ENCODE peak calls at places on chromosome 5, in seven cellular contexts. L is K562, B is pancreas, X is left ventricle myocardium inferior, E is transverse colon, V is AG04450, I is tibial artery. Y is an unnamed sample.

GRCh38 chr5:77774981-77775772 is 962 bp downstream of the TBCA start:
- DNase-seq in I (no peak), E (no peak), X (no peak), B (no peak), L (no peak), V (peak), Y (no peak)

GRCh38 chr5:82349651-82350050 is 71.5 kb upstream of the RPS23 start:
- DNase-seq in V (no peak), E (peak), L (peak), X (no peak), I (no peak), B (no peak), Y (no peak)

GRCh38 chr5:136047858-136048257 is 19.1 kb downstream of the TGFBI start:
- DNase-seq in B (no peak), E (peak), I (peak), V (no peak), X (no peak), L (no peak), Y (no peak)

GRCh38 chr5:76473676-76474075 is 70.6 kb downstream of the IQGAP2 start:
- DNase-seq in X (no peak), L (no peak), B (no peak), V (no peak), E (no peak), I (no peak), Y (no peak)

GRCh38 chr5:124310453-124310852 is 436.0 kb downstream of the ZNF608 start:
- DNase-seq in X (no peak), L (no peak), I (no peak), B (no peak), E (no peak), V (no peak), Y (no peak)

GRCh38 chr5:72499730-72500129 is 7.5 kb downstream of the ZNF366 start:
- DNase-seq in X (peak), I (no peak), E (no peak), L (no peak), B (no peak), V (no peak), Y (no peak)

GRCh38 chr5:176501333-176501732 is 35.9 kb downstream of the RNF44 start:
- DNase-seq in E (no peak), B (no peak), V (peak), X (no peak), L (no peak), I (no peak), Y (no peak)

GRCh38 chr5:1240496-1241260 is 15.5 kb downstream of the SLC6A18 start:
- DNase-seq in I (no peak), L (no peak), X (no peak), B (no peak), V (no peak), E (no peak), Y (no peak)

GRCh38 chr5:139971202-139971725 is 71.8 kb downstream of the NRG2 start:
- DNase-seq in B (no peak), E (no peak), I (no peak), L (no peak), X (no peak), V (no peak), Y (no peak)

GRCh38 chr5:41270423-41271251 is 57.3 kb upstream of the C6 start:
- DNase-seq in E (peak), L (no peak), I (no peak), B (no peak), X (peak), V (peak), Y (peak)

GRCh38 chr5:75368391-75368790 is 31.4 kb downstream of the HMGCR start:
- DNase-seq in X (no peak), L (no peak), B (no peak), E (no peak), V (peak), I (no peak), Y (no peak)

GRCh38 chr5:98982880-98983279 is 54.1 kb upstream of the CHD1 start:
- DNase-seq in I (no peak), E (no peak), V (no peak), B (no peak), X (no peak), L (no peak), Y (no peak)

GRCh38 chr5:67095346-67095871 is 101.2 kb downstream of the CD180 start:
- DNase-seq in E (peak), X (peak), I (peak), B (no peak), V (no peak), L (no peak), Y (peak)

GRCh38 chr5:170154297-170154696 is 48.6 kb downstream of the FOXI1 start:
- DNase-seq in E (no peak), V (no peak), I (no peak), X (no peak), L (no peak), B (no peak), Y (no peak)

GRCh38 chr5:153360860-153361259 is 129.6 kb upstream of the GRIA1 start:
- DNase-seq in I (no peak), V (no peak), B (no peak), E (no peak), X (no peak), L (no peak), Y (no peak)

GRCh38 chr5:155628346-155628745 is 614.8 kb downstream of the KIF4B start:
- DNase-seq in B (no peak), E (peak), V (no peak), L (no peak), I (no peak), X (no peak), Y (no peak)

GRCh38 chr5:121572061-121572460 is 279.6 kb upstream of the FTMT start:
- DNase-seq in X (no peak), V (no peak), L (no peak), I (no peak), B (no peak), E (no peak), Y (no peak)

GRCh38 chr5:139037732-139038131 is 160.4 kb downstream of the SIL1 start:
- DNase-seq in B (no peak), I (no peak), E (no peak), V (no peak), L (no peak), X (no peak), Y (no peak)

GRCh38 chr5:111782171-111782570 is 25.2 kb upstream of the NREP start:
- DNase-seq in V (no peak), B (no peak), X (no peak), L (no peak), E (no peak), I (no peak), Y (no peak)

GRCh38 chr5:26625099-26625498 is 413.3 kb downstream of the CDH9 start:
- DNase-seq in E (no peak), L (no peak), X (no peak), B (no peak), I (no peak), V (no peak), Y (no peak)

GRCh38 chr5:16406630-16407029 is 59.0 kb downstream of the ZNF622 start:
- DNase-seq in L (no peak), V (no peak), B (no peak), E (no peak), I (no peak), X (no peak), Y (no peak)

GRCh38 chr5:53479656-53480473 is 564 bp upstream of the FST start:
- DNase-seq in I (peak), V (no peak), B (peak), E (peak), L (peak), X (peak), Y (peak)

GRCh38 chr5:160327829-160328228 is 15.5 kb upstream of the CCNJL start:
- DNase-seq in I (no peak), L (no peak), E (no peak), V (no peak), B (no peak), X (no peak), Y (no peak)

GRCh38 chr5:139854029-139854605 is 58.5 kb downstream of the PSD2 start:
- DNase-seq in V (no peak), B (peak), X (no peak), E (no peak), L (no peak), I (peak), Y (no peak)

GRCh38 chr5:122077451-122078115 is 476 bp downstream of the LOX start:
- DNase-seq in X (no peak), B (peak), I (peak), L (no peak), E (peak), V (no peak), Y (peak)

GRCh38 chr5:90563161-90563560 is 4.6 kb downstream of the ADGRV1 start:
- DNase-seq in B (no peak), V (no peak), E (no peak), X (no peak), I (no peak), L (no peak), Y (no peak)

GRCh38 chr5:31993182-31993961 is 180.7 kb downstream of the GOLPH3 start:
- DNase-seq in B (no peak), E (no peak), X (no peak), L (no peak), V (no peak), I (no peak), Y (no peak)

GRCh38 chr5:129018836-129019235 is 53.5 kb downstream of the SLC27A6 start:
- DNase-seq in I (no peak), B (no peak), V (no peak), X (no peak), E (no peak), L (no peak), Y (no peak)

GRCh38 chr5:154567155-154567554 is 89.1 kb upstream of the HAND1 start:
- DNase-seq in I (no peak), X (no peak), V (no peak), E (no peak), L (no peak), B (no peak), Y (no peak)

GRCh38 chr5:179314606-179315355 is 30.5 kb downstream of the ADAMTS2 start:
- DNase-seq in B (peak), E (no peak), X (peak), I (peak), V (no peak), L (no peak), Y (peak)

GRCh38 chr5:43422143-43422542 is 10.0 kb upstream of the CCL28 start:
- DNase-seq in L (no peak), X (no peak), I (no peak), E (peak), V (no peak), B (no peak), Y (no peak)
- H3K27ac ChIP-seq in L (no peak), X (no peak), I (no peak), E (peak), V (no peak), B (peak), Y (no peak)

DNA sequence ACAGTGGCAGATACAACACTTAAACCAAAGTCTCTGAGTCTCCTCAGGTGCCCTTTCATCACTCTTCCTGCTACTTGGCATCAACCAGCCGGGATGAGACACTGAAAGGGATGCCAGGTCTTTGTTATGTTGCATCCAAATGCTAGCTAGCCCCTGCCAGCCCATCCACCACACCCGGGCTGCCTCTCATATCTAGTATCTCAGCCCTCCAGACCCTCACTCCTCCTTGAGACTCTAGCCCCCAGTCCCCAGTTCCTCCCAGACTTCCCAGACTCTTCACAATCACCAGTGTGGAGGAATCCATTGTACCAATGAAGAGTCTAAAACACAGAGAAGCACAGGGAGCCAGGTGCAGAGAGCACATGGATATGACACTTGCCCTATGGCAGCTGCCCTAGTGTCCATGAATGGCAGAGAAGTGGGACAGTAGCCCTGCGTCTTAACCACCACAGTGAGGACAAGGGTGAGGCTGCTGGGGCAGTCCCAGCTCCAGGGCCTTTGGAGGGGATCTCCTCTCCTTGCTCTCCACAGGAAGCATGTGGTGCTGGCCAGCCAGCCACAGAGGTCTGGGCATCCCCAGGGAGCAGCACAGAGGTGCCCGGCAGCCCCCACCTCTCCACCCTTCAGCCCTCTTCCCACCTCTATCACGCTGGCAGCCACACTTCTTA is 21.6 kb downstream of the CSF2 start:
- DNase-seq in L (no peak), V (no peak), X (no peak), B (no peak), I (peak), E (no peak), Y (no peak)
- H3K27ac ChIP-seq in L (no peak), V (peak), X (no peak), B (no peak), I (no peak), E (no peak), Y (no peak)

DNA sequence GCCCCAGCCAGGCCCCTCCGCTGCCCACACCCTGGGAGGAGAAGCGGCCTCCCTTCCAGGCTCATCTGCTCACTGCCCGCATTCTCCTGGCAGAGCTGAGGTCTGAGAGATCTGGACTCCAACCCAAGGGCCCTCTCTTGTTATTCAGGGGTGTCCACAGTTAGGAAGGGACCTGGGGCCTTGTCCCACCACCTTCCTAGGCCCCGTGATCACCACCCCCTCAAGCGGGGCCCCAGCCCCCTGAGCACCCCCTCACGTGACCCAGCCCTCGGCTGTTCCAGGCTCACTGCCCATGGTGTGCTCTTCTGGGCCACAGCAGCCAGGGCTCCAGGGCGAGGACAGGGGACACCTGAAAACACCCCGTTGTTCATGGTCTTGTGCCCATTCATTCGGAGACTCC is 48.7 kb downstream of the NEURL1B start:
- DNase-seq in V (no peak), B (no peak), I (no peak), X (no peak), L (no peak), E (no peak), Y (no peak)
- H3K27ac ChIP-seq in V (no peak), B (peak), I (peak), X (peak), L (no peak), E (peak), Y (no peak)

GRCh38 chr5:35672995-35673394 is 55.3 kb downstream of the SPEF2 start:
- DNase-seq in I (no peak), V (no peak), L (no peak), E (no peak), B (no peak), X (no peak), Y (no peak)
- H3K27ac ChIP-seq in I (no peak), V (no peak), L (no peak), E (no peak), B (no peak), X (no peak), Y (no peak)

GRCh38 chr5:69166686-69167487 is at the start of gene CCNB1:
- DNase-seq in B (peak), L (peak), E (peak), X (peak), I (peak), V (peak), Y (peak)
- H3K27ac ChIP-seq in B (peak), L (peak), E (peak), X (peak), I (peak), V (peak), Y (no peak)

DNA sequence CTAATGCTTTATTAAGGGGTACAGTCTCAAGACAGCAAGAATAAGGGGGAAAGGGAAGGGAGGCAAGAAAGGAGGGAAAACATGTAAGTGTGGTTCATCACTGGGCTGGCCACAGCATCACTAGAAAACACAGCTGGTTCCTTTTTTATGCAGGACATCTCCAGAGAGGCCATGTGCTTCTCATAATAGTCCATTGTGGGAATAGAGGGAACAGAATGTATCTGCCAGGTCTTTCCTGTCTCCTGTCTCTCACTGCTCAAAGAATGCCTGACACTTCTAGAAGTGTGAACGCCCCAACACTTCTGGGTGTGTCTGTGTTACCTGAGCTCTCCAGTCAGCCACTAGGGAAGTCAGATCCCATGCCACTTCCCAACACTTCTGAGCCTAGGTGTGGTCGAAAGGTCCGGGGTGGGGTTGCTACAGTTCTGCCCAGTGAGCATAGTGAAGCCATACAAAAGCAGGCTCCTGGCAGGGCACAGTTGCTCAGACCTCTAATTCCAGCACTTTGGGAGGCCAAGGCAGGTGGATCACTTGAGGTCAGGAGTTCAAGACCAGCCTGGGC is 255.6 kb upstream of the SLC30A5 start:
- DNase-seq in V (no peak), E (no peak), I (no peak), B (no peak), X (no peak), L (no peak), Y (no peak)
- H3K27ac ChIP-seq in V (no peak), E (no peak), I (no peak), B (no peak), X (no peak), L (no peak), Y (no peak)

DNA sequence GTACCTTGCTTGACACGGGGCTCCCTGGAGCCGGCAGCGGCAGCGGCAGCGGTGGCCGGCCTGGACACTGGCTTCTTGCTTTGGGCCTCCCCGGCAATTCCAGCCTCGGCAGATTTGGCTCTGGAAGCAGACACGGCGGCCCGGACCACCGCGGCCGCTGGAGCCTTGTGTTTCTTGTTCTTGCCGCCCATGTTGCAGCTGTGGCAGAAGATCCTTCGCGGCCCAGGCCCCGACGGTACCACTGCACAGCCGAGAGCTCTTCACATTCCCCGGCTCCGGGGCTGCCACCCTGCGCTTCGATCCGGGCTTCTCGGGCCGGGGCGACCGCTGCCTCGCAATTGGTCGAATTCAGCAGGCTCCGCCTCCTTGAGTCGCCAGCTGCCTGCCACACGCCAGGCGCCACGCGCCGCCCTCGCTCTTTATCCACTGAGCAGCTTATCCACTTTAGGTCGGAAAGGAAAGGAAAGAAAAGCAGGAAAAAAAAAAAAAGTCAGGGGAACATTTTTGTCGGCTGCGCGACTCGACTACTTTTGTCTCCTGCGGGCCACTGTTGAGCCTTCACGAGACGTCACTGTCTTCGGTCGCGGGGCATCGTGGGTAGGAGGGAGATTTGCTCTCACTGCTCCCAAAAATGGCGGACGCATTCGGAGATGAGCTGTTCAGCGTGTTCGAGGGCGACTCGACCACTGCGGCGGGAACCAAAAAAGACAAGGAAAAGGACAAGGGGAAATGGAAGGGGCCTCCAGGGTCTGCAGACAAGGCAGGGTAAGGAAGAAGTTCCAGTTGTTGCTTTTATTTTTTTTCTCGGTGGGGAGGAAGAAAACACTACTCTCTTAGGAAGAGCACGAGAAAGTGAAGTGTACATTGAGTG is at the start of the genes DHX29 and MTREX:
- DNase-seq in E (peak), L (peak), I (peak), V (peak), X (peak), B (peak), Y (peak)
- H3K27ac ChIP-seq in E (peak), L (peak), I (peak), V (peak), X (peak), B (peak), Y (peak)

DNA sequence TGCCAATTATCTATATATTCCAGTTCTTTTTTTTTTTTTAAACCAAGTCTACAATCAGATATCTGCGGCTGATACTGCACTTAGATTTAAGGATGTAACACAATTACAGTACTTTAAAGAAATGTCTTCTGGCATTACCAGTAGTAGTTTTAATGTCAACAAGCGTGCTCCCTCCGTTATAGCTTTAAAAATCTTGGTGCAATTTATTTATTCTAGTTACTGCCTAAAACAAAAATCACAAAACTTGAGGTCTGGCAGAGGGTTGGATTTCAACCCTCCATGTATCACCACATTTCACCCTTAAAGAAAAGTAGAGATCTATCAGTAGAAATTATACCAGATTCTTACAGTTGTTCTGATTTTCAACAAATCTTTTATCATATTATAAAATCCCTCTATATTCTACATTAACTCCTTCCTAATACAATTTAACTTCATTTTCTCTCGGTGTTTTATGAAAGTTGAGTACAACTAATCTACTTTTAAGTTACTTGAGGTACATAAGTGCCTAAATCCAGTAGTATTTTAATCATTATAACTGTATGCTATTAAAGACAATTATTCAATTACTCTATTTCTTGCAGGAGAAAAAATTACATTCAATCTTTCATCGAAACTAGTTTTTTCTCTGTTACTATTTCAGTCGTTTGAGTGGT is 2.0 kb upstream of the RICTOR start:
- DNase-seq in B (no peak), V (no peak), I (no peak), X (no peak), L (no peak), E (no peak), Y (no peak)
- H3K27ac ChIP-seq in B (peak), V (no peak), I (peak), X (peak), L (peak), E (peak), Y (peak)

DNA sequence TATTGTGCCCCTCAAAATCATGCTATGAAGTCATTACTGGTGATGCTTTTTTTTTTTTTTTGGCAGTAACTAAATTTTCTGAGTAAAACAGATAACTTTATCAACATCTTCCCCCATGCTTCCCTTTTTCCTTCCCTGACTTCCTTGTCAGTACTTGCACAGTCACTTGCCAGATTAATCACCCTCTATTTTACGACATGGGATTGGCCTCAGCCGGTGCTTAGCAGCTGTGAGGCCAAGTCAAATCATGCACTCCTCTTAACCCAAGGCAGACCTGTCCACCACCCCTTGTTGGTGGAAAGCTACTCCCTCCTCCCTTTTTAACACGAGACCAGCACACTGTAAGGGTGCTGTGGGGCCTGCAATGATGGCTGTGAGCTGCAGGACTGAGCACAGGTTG is 118.0 kb upstream of the OTULINL start:
- DNase-seq in L (no peak), I (no peak), V (no peak), X (no peak), B (no peak), E (peak), Y (no peak)
- H3K27ac ChIP-seq in L (no peak), I (no peak), V (peak), X (peak), B (no peak), E (peak), Y (no peak)

Y was measured in ovary.